ENCODE peak calls at places on chromosomes 16 and 17, in seven cellular contexts. U, Y, Z, X, A, L and M are unnamed samples.

GRCh38 chr17:45307290-45308015 is 9.4 kb downstream of the MAP3K14 start:
- DNase-seq in U (peak), Z (peak), X (no peak), Y (peak), L (no peak), A (peak), M (no peak)

GRCh38 chr17:27329146-27329805 is 35.4 kb downstream of the WSB1 start:
- DNase-seq in L (no peak), U (no peak), A (no peak), Z (no peak), X (no peak), Y (no peak), M (no peak)

GRCh38 chr16:2854700-2855309 is 3.2 kb downstream of the PRSS22 start:
- DNase-seq in Y (no peak), X (no peak), U (no peak), Z (no peak), A (no peak), L (no peak), M (no peak)

GRCh38 chr17:37844158-37844976 is 79.8 kb upstream of the TBC1D3K start:
- DNase-seq in X (peak), U (peak), Y (peak), Z (no peak), A (peak), L (no peak), M (peak)

GRCh38 chr16:87331241-87331801 is 14.1 kb upstream of the C16orf95 start:
- DNase-seq in A (no peak), L (no peak), Y (no peak), U (no peak), Z (no peak), X (no peak), M (no peak)

GRCh38 chr17:29176500-29177351 is 3.5 kb downstream of the MYO18A start:
- DNase-seq in L (no peak), Y (peak), X (peak), A (peak), Z (peak), U (peak), M (no peak)

GRCh38 chr16:81900456-81900855 is 110.8 kb downstream of the SDR42E1 start:
- DNase-seq in A (no peak), U (no peak), X (no peak), Z (no peak), L (no peak), Y (no peak), M (no peak)

GRCh38 chr17:50691550-50692447 is 15.9 kb downstream of the ANKRD40 start:
- DNase-seq in L (no peak), X (no peak), Z (no peak), A (no peak), U (no peak), Y (no peak), M (no peak)

GRCh38 chr17:17141860-17142552 is 64.1 kb downstream of the PLD6 start:
- DNase-seq in Y (no peak), U (peak), A (peak), Z (no peak), L (peak), X (peak), M (peak)

GRCh38 chr16:55508941-55509920 is at the start of gene LPCAT2:
- DNase-seq in L (peak), A (peak), Y (no peak), X (peak), U (peak), Z (peak), M (peak)

GRCh38 chr16:88593910-88594309 is 23.7 kb downstream of the ZC3H18 start:
- DNase-seq in L (no peak), Y (no peak), X (no peak), Z (no peak), U (no peak), A (no peak), M (peak)

GRCh38 chr17:63682981-63683380 is 16.9 kb downstream of the LIMD2 start:
- DNase-seq in Z (no peak), L (no peak), U (no peak), Y (no peak), X (no peak), A (no peak), M (no peak)

GRCh38 chr16:81688182-81688581 is 90.9 kb upstream of the PLCG2 start:
- DNase-seq in Y (no peak), L (no peak), Z (no peak), U (peak), A (no peak), X (no peak), M (no peak)

GRCh38 chr17:52024296-52024870 is 134.1 kb downstream of the CA10 start:
- DNase-seq in Z (no peak), L (no peak), X (no peak), U (no peak), A (no peak), Y (no peak), M (no peak)

GRCh38 chr17:65121916-65122821 is 15.0 kb upstream of the RGS9 start:
- DNase-seq in X (no peak), U (peak), Y (no peak), L (no peak), A (no peak), Z (no peak), M (no peak)

GRCh38 chr17:58278661-58279015 is 2.1 kb downstream of the MPO start:
- DNase-seq in Z (peak), A (peak), L (no peak), Y (no peak), U (no peak), X (peak), M (no peak)

GRCh38 chr16:25064967-25065366 is 46.6 kb upstream of the LCMT1 start:
- DNase-seq in Y (no peak), X (no peak), Z (no peak), A (no peak), L (peak), U (no peak), M (peak)

GRCh38 chr17:77881545-77881944 is 77.0 kb upstream of the TNRC6C start:
- DNase-seq in U (peak), L (peak), Z (peak), Y (peak), X (peak), A (peak), M (peak)

GRCh38 chr17:68480885-68481284 is 23.6 kb upstream of the WIPI1 start:
- DNase-seq in Y (no peak), A (no peak), Z (no peak), L (no peak), U (no peak), X (no peak), M (no peak)

GRCh38 chr16:66224636-66225035 is 141.9 kb upstream of the CDH5 start:
- DNase-seq in L (no peak), X (no peak), Z (no peak), A (no peak), Y (no peak), U (no peak), M (no peak)

GRCh38 chr17:36001109-36001735 is at the start of gene CCL15:
- DNase-seq in U (no peak), L (no peak), Y (no peak), Z (no peak), A (no peak), X (no peak), M (no peak)

GRCh38 chr17:1274243-1274608 is 4.0 kb downstream of the BHLHA9 start:
- DNase-seq in Z (no peak), Y (no peak), U (no peak), L (no peak), A (no peak), X (no peak), M (no peak)

GRCh38 chr17:66843606-66844005 is 8.7 kb downstream of the CACNG5 start:
- DNase-seq in X (no peak), A (no peak), L (no peak), Z (no peak), Y (no peak), U (no peak), M (no peak)

GRCh38 chr16:3553138-3553923 is 23.9 kb downstream of the NLRC3 start:
- DNase-seq in A (no peak), U (no peak), X (no peak), L (no peak), Y (no peak), Z (no peak), M (no peak)

GRCh38 chr17:81508639-81509047 is 4.0 kb downstream of the ACTG1 start:
- DNase-seq in L (no peak), Y (no peak), X (no peak), Z (peak), U (no peak), A (peak), M (no peak)

GRCh38 chr17:54992797-54993639 is 24.5 kb downstream of the STXBP4 start:
- DNase-seq in Y (no peak), L (no peak), X (no peak), Z (peak), A (peak), U (peak), M (no peak)

GRCh38 chr17:628507-628941 is 86.1 kb downstream of the VPS53 start:
- DNase-seq in Z (no peak), Y (no peak), X (no peak), U (no peak), L (no peak), A (peak), M (no peak)

GRCh38 chr16:53055603-53056527 is 1.1 kb downstream of the CHD9 start:
- DNase-seq in L (no peak), U (no peak), Y (no peak), A (peak), X (no peak), Z (peak), M (no peak)

GRCh38 chr17:7959503-7960253 is 27.7 kb downstream of the CNTROB start:
- DNase-seq in Z (no peak), X (no peak), A (no peak), L (no peak), U (no peak), Y (no peak), M (no peak)

GRCh38 chr16:49620158-49620867 is 235.6 kb downstream of the ZNF423 start:
- DNase-seq in A (peak), L (no peak), X (peak), U (no peak), Y (no peak), Z (peak), M (no peak)

GRCh38 chr17:40617678-40618240 is 29.9 kb downstream of the SMARCE1 start:
- DNase-seq in U (no peak), X (no peak), Y (no peak), Z (no peak), L (no peak), A (peak), M (no peak)

GRCh38 chr17:39513256-39513655 is 52.0 kb downstream of the CDK12 start:
- DNase-seq in Z (no peak), L (no peak), A (no peak), U (no peak), X (no peak), Y (no peak), M (no peak)

GRCh38 chr16:75079346-75079926 is 37.1 kb downstream of the LDHD start:
- DNase-seq in A (no peak), X (no peak), Y (no peak), Z (no peak), L (no peak), U (no peak), M (no peak)

GRCh38 chr16:23072084-23072599 is 77.1 kb downstream of the USP31 start:
- DNase-seq in A (peak), L (no peak), Z (peak), Y (no peak), X (peak), U (no peak), M (peak)

GRCh38 chr16:53089434-53090270 is 34.9 kb downstream of the CHD9 start:
- DNase-seq in X (no peak), Z (peak), L (peak), A (peak), U (no peak), Y (no peak), M (peak)

GRCh38 chr16:2912330-2913199 is 834 bp downstream of the FLYWCH1 start:
- DNase-seq in Z (peak), X (no peak), Y (no peak), U (peak), A (peak), L (no peak), M (no peak)

GRCh38 chr17:77882481-77883212 is 75.9 kb upstream of the TNRC6C start:
- DNase-seq in Y (peak), U (peak), X (peak), L (no peak), Z (peak), A (peak), M (no peak)

GRCh38 chr17:76955191-76955590 is 87.0 kb downstream of the MGAT5B start:
- DNase-seq in Y (no peak), A (no peak), Z (no peak), X (no peak), L (no peak), U (no peak), M (no peak)

GRCh38 chr16:11627822-11628457 is 40.3 kb upstream of the SNN start:
- DNase-seq in U (no peak), X (no peak), A (peak), Y (no peak), Z (peak), L (no peak), M (no peak)